ENCODE peak calls at places on chromosome 5, in seven cellular contexts. L, D, F, O, G, S and N are unnamed samples.

GRCh38 chr5:176870110-176870591 is 29.0 kb downstream of the HK3 start:
- DNase-seq in L (peak), D (peak), F (no peak), O (no peak), G (no peak), S (peak), N (no peak)

GRCh38 chr5:76820491-76820890 is 1.7 kb downstream of the F2RL1 start:
- DNase-seq in L (no peak), D (no peak), F (no peak), O (no peak), G (no peak), S (no peak), N (no peak)

GRCh38 chr5:91591076-91591475 is 208.0 kb upstream of the ARRDC3 start:
- DNase-seq in L (no peak), D (no peak), F (no peak), O (no peak), G (no peak), S (peak), N (no peak)

GRCh38 chr5:42487821-42488220 is 64.6 kb downstream of the GHR start:
- DNase-seq in L (no peak), D (no peak), F (no peak), O (no peak), G (no peak), S (no peak), N (no peak)

GRCh38 chr5:167763772-167764171 is 527.7 kb upstream of the WWC1 start:
- DNase-seq in L (peak), D (no peak), F (no peak), O (no peak), G (no peak), S (no peak), N (no peak)

GRCh38 chr5:65611524-65611923 is 12.6 kb downstream of the TRIM23 start:
- DNase-seq in L (peak), D (no peak), F (no peak), O (no peak), G (no peak), S (peak), N (no peak)

GRCh38 chr5:36874465-36874864 is 2.1 kb upstream of the NIPBL start:
- DNase-seq in L (no peak), D (no peak), F (no peak), O (no peak), G (no peak), S (no peak), N (no peak)

GRCh38 chr5:128674837-128675446 is 136.9 kb upstream of the FBN2 start:
- DNase-seq in L (peak), D (peak), F (no peak), O (no peak), G (no peak), S (peak), N (peak)

GRCh38 chr5:180467028-180467427 is 27.2 kb upstream of the CNOT6 start:
- DNase-seq in L (no peak), D (no peak), F (no peak), O (peak), G (no peak), S (peak), N (peak)

GRCh38 chr5:15993334-15993733 is 186.3 kb downstream of the MARCHF11 start:
- DNase-seq in L (peak), D (no peak), F (no peak), O (no peak), G (no peak), S (peak), N (no peak)

GRCh38 chr5:173730610-173731302 is 114.3 kb upstream of the BOD1 start:
- DNase-seq in L (no peak), D (no peak), F (no peak), O (no peak), G (no peak), S (no peak), N (no peak)

GRCh38 chr5:55763736-55764420 is 26.0 kb downstream of the DDX4 start:
- DNase-seq in L (no peak), D (no peak), F (no peak), O (no peak), G (no peak), S (no peak), N (no peak)

DNA sequence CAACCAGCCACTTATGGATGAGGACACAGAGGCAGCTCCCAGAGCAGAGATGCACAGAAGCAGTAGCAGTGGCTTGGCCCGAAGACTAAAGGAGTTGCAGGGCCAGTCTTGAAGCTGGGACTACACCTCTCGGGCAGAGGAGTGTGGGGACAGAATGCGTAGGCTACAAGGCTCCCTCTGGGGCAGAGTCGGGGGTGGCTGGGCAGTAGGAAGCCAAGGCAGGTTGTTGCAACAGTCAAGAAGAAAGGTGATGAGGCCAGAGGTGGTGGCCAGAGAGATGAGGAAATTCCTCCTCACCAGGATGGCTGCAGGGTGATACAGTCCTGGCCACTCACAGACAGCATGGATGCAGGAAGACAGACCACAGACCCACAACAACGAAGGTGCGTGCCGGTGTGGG is 4.9 kb upstream of the N4BP3 start:
- DNase-seq in L (no peak), D (no peak), F (no peak), O (no peak), G (no peak), S (no peak), N (no peak)
- H3K27ac ChIP-seq in L (no peak), D (no peak), F (no peak), O (no peak), G (peak), S (no peak), N (no peak)

GRCh38 chr5:68587181-68587580 is 371.6 kb downstream of the PIK3R1 start:
- DNase-seq in L (peak), D (no peak), F (no peak), O (no peak), G (no peak), S (no peak), N (no peak)
- TF ChIP-seq CTCF in L (no peak), D (no peak), F (no peak), O (no peak), G (no peak), S (no peak), N (no peak)

GRCh38 chr5:122656577-122656976 is 118.3 kb upstream of the SNX2 start:
- DNase-seq in L (no peak), D (no peak), F (no peak), O (no peak), G (no peak), S (no peak), N (no peak)

GRCh38 chr5:122656107-122656506 is 118.8 kb upstream of the SNX2 start:
- DNase-seq in L (no peak), D (no peak), F (no peak), O (no peak), G (no peak), S (no peak), N (no peak)

GRCh38 chr5:122649080-122649479 is 125.8 kb upstream of the SNX2 start:
- DNase-seq in L (no peak), D (no peak), F (no peak), O (no peak), G (no peak), S (no peak), N (no peak)

GRCh38 chr5:122653087-122654017 is 121.5 kb upstream of the SNX2 start:
- DNase-seq in L (peak), D (no peak), F (no peak), O (no peak), G (no peak), S (no peak), N (no peak)
- H3K27ac ChIP-seq in L (no peak), D (no peak), F (no peak), O (no peak), G (no peak), S (no peak), N (no peak)

DNA sequence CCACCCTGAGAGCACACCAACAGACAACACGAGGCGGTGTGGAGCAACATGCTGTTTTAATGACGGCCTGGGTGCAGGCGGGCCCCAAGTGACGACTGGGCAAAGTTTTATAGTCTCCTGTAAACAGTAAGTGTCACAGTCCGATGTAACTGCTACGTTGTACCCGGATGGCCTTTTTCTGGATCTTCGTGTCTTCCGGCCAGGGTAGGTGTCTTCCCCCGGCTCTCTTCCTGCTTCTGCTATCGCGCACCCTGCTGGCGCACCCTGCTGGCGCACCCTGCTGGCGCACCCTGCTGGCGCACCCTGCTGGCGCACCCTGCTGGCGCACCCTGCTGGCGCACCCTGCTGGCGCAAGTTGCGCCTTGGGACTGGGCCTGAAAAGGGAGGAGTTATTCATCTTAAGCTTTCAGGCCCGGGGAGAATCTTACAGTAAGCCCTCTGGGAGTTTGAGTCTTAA is 143.0 kb upstream of the TARS1 start:
- DNase-seq in L (no peak), D (peak), F (no peak), O (no peak), G (no peak), S (peak), N (no peak)
- TF ChIP-seq CTCF in L (peak), D (peak), F (no peak), O (no peak), G (no peak), S (peak), N (no peak)

GRCh38 chr5:171524461-171524860 is 105.0 kb downstream of the FGF18 start:
- DNase-seq in L (no peak), D (no peak), F (no peak), O (no peak), G (no peak), S (no peak), N (no peak)
- H3K27ac ChIP-seq in L (no peak), D (no peak), F (peak), O (no peak), G (no peak), S (no peak), N (no peak)

GRCh38 chr5:34656700-34657549 is 797 bp downstream of the RAI14 start:
- DNase-seq in L (no peak), D (no peak), F (no peak), O (peak), G (peak), S (no peak), N (peak)

GRCh38 chr5:34656001-34656699 is at the start of gene RAI14:
- DNase-seq in L (peak), D (peak), F (peak), O (peak), G (peak), S (peak), N (no peak)

GRCh38 chr5:34659168-34659567 is 3.0 kb downstream of the RAI14 start:
- DNase-seq in L (no peak), D (no peak), F (no peak), O (no peak), G (no peak), S (no peak), N (no peak)

GRCh38 chr5:34657550-34657921 is 1.4 kb downstream of the RAI14 start:
- DNase-seq in L (peak), D (no peak), F (no peak), O (no peak), G (peak), S (peak), N (no peak)

GRCh38 chr5:34658023-34658422 is 1.9 kb downstream of the RAI14 start:
- DNase-seq in L (peak), D (no peak), F (no peak), O (no peak), G (no peak), S (peak), N (no peak)
- TF ChIP-seq CTCF in L (peak), D (peak), F (no peak), O (no peak), G (no peak), S (peak), N (no peak)